ENCODE peak calls at places on chromosomes 5 and 9, in eight cellular contexts. One of them, this sample, is unnamed.

GRCh38 chr9:37909326-37909725 is 5.4 kb upstream of the SLC25A51 start:
- DNase-seq in lower lobe of right lung: no peak
- DNase-seq in GM13977: no peak
- DNase-seq in Calu3: no peak
- DNase-seq in BJ: no peak
- DNase-seq in AG09309: no peak
- DNase-seq in epithelial cell of esophagus: no peak
- DNase-seq in foreskin keratinocyte: no peak
- DNase-seq in this sample: peak

GRCh38 chr5:89128097-89128496 is 245.1 kb upstream of the MEF2C start:
- DNase-seq in AG09309: no peak
- DNase-seq in epithelial cell of esophagus: peak
- DNase-seq in lower lobe of right lung: no peak
- DNase-seq in BJ: no peak
- DNase-seq in GM13977: no peak
- DNase-seq in foreskin keratinocyte: no peak
- DNase-seq in Calu3: no peak
- DNase-seq in this sample: no peak

GRCh38 chr5:72440207-72440638 is 67.0 kb downstream of the ZNF366 start:
- DNase-seq in Calu3: no peak
- DNase-seq in foreskin keratinocyte: no peak
- DNase-seq in lower lobe of right lung: no peak
- DNase-seq in epithelial cell of esophagus: no peak
- DNase-seq in AG09309: no peak
- DNase-seq in BJ: no peak
- DNase-seq in GM13977: no peak
- DNase-seq in this sample: no peak

GRCh38 chr9:2967779-2968178 is 123.9 kb upstream of the PUM3 start:
- DNase-seq in BJ: peak
- DNase-seq in Calu3: no peak
- DNase-seq in AG09309: peak
- DNase-seq in GM13977: no peak
- DNase-seq in epithelial cell of esophagus: peak
- DNase-seq in lower lobe of right lung: no peak
- DNase-seq in foreskin keratinocyte: peak
- DNase-seq in this sample: no peak

GRCh38 chr5:69083412-69083811 is 10.4 kb upstream of the SLC30A5 start:
- DNase-seq in foreskin keratinocyte: peak
- DNase-seq in BJ: no peak
- DNase-seq in AG09309: no peak
- DNase-seq in GM13977: no peak
- DNase-seq in Calu3: peak
- DNase-seq in lower lobe of right lung: no peak
- DNase-seq in epithelial cell of esophagus: peak
- DNase-seq in this sample: no peak

GRCh38 chr5:164958688-164959087 is 1453.3 kb downstream of the MAT2B start:
- DNase-seq in BJ: no peak
- DNase-seq in lower lobe of right lung: no peak
- DNase-seq in foreskin keratinocyte: no peak
- DNase-seq in AG09309: no peak
- DNase-seq in Calu3: no peak
- DNase-seq in GM13977: no peak
- DNase-seq in epithelial cell of esophagus: no peak
- DNase-seq in this sample: no peak

GRCh38 chr5:13632676-13633075 is 311.8 kb downstream of the DNAH5 start:
- DNase-seq in Calu3: no peak
- DNase-seq in epithelial cell of esophagus: peak
- DNase-seq in foreskin keratinocyte: peak
- DNase-seq in lower lobe of right lung: no peak
- DNase-seq in AG09309: peak
- DNase-seq in BJ: peak
- DNase-seq in GM13977: no peak
- DNase-seq in this sample: no peak

GRCh38 chr5:141637693-141638419 is 1.1 kb downstream of the RELL2 start:
- DNase-seq in lower lobe of right lung: peak
- DNase-seq in epithelial cell of esophagus: peak
- DNase-seq in AG09309: no peak
- DNase-seq in foreskin keratinocyte: peak
- DNase-seq in GM13977: peak
- DNase-seq in Calu3: peak
- DNase-seq in BJ: no peak
- DNase-seq in this sample: peak

GRCh38 chr9:68970150-68970549 is 43.8 kb downstream of the PRKACG start:
- DNase-seq in Calu3: no peak
- DNase-seq in BJ: no peak
- DNase-seq in epithelial cell of esophagus: no peak
- DNase-seq in foreskin keratinocyte: no peak
- DNase-seq in GM13977: no peak
- DNase-seq in AG09309: no peak
- DNase-seq in lower lobe of right lung: no peak
- DNase-seq in this sample: no peak

GRCh38 chr9:93676310-93677054 is 100.1 kb downstream of the PHF2 start:
- DNase-seq in AG09309: no peak
- DNase-seq in epithelial cell of esophagus: no peak
- DNase-seq in lower lobe of right lung: peak
- DNase-seq in foreskin keratinocyte: no peak
- DNase-seq in Calu3: no peak
- DNase-seq in BJ: no peak
- DNase-seq in GM13977: no peak
- DNase-seq in this sample: peak

GRCh38 chr9:82810902-82811301 is 252.0 kb downstream of the RASEF start:
- DNase-seq in lower lobe of right lung: no peak
- DNase-seq in epithelial cell of esophagus: peak
- DNase-seq in BJ: no peak
- DNase-seq in Calu3: peak
- DNase-seq in foreskin keratinocyte: peak
- DNase-seq in GM13977: no peak
- DNase-seq in AG09309: no peak
- DNase-seq in this sample: no peak

GRCh38 chr5:26518065-26518464 is 520.3 kb downstream of the CDH9 start:
- DNase-seq in foreskin keratinocyte: no peak
- DNase-seq in AG09309: no peak
- DNase-seq in GM13977: no peak
- DNase-seq in BJ: no peak
- DNase-seq in epithelial cell of esophagus: no peak
- DNase-seq in Calu3: no peak
- DNase-seq in lower lobe of right lung: no peak
- DNase-seq in this sample: no peak

GRCh38 chr9:119458068-119458467 is 88.8 kb upstream of the BRINP1 start:
- DNase-seq in epithelial cell of esophagus: no peak
- DNase-seq in GM13977: no peak
- DNase-seq in BJ: no peak
- DNase-seq in AG09309: no peak
- DNase-seq in Calu3: no peak
- DNase-seq in foreskin keratinocyte: peak
- DNase-seq in lower lobe of right lung: no peak
- DNase-seq in this sample: no peak

GRCh38 chr5:13250450-13251291 is 693.8 kb downstream of the DNAH5 start:
- DNase-seq in lower lobe of right lung: no peak
- DNase-seq in epithelial cell of esophagus: peak
- DNase-seq in foreskin keratinocyte: no peak
- DNase-seq in BJ: no peak
- DNase-seq in GM13977: peak
- DNase-seq in Calu3: no peak
- DNase-seq in AG09309: no peak
- DNase-seq in this sample: no peak

GRCh38 chr5:22651355-22651754 is 201.8 kb downstream of the CDH12 start:
- DNase-seq in Calu3: no peak
- DNase-seq in epithelial cell of esophagus: no peak
- DNase-seq in BJ: no peak
- DNase-seq in foreskin keratinocyte: no peak
- DNase-seq in GM13977: no peak
- DNase-seq in AG09309: no peak
- DNase-seq in lower lobe of right lung: no peak
- DNase-seq in this sample: no peak

GRCh38 chr9:72145093-72145492 is 4.1 kb upstream of the GDA start:
- DNase-seq in lower lobe of right lung: no peak
- DNase-seq in BJ: no peak
- DNase-seq in epithelial cell of esophagus: peak
- DNase-seq in Calu3: no peak
- DNase-seq in AG09309: no peak
- DNase-seq in GM13977: no peak
- DNase-seq in foreskin keratinocyte: peak
- DNase-seq in this sample: no peak

GRCh38 chr9:5592904-5593303 is 36.0 kb upstream of the RIC1 start:
- DNase-seq in Calu3: no peak
- DNase-seq in foreskin keratinocyte: peak
- DNase-seq in lower lobe of right lung: no peak
- DNase-seq in GM13977: no peak
- DNase-seq in AG09309: no peak
- DNase-seq in epithelial cell of esophagus: peak
- DNase-seq in BJ: no peak
- DNase-seq in this sample: no peak

GRCh38 chr5:5481206-5481605 is 58.7 kb downstream of the ICE1 start:
- DNase-seq in epithelial cell of esophagus: no peak
- DNase-seq in GM13977: no peak
- DNase-seq in foreskin keratinocyte: no peak
- DNase-seq in lower lobe of right lung: no peak
- DNase-seq in BJ: no peak
- DNase-seq in Calu3: no peak
- DNase-seq in AG09309: no peak
- DNase-seq in this sample: no peak

GRCh38 chr9:26723486-26723885 is 169.1 kb downstream of the CAAP1 start:
- DNase-seq in BJ: no peak
- DNase-seq in Calu3: peak
- DNase-seq in GM13977: peak
- DNase-seq in AG09309: no peak
- DNase-seq in epithelial cell of esophagus: peak
- DNase-seq in foreskin keratinocyte: no peak
- DNase-seq in lower lobe of right lung: no peak
- DNase-seq in this sample: no peak
- TF ChIP-seq CTCF in BJ: peak
- TF ChIP-seq CTCF in Calu3: no peak
- TF ChIP-seq CTCF in GM13977: peak
- TF ChIP-seq CTCF in AG09309: peak
- TF ChIP-seq CTCF in epithelial cell of esophagus: peak
- TF ChIP-seq CTCF in foreskin keratinocyte: peak
- TF ChIP-seq CTCF in lower lobe of right lung: peak
- TF ChIP-seq CTCF in this sample: no peak

DNA sequence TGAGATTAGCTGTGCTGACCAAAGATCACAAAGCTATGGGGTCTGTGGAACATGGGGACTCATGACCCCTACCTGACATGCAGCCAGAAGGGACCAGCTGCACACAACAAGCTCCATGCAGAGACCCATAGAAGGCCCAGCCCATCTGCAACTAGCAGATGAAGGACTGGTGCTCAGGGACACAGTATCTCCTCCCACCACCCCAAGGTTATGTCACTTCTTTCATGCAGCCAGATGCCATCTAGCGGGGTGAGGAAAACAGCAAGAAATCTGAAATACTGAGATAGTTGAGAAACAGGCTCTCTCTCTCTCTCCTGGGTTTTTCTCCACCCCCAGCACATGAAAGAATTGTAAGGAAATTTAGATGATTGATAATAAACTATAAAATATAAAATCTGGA is 161.3 kb upstream of the DAPK1 start:
- DNase-seq in GM13977: peak
- DNase-seq in BJ: no peak
- DNase-seq in foreskin keratinocyte: no peak
- DNase-seq in lower lobe of right lung: no peak
- DNase-seq in Calu3: no peak
- DNase-seq in AG09309: no peak
- DNase-seq in epithelial cell of esophagus: no peak
- DNase-seq in this sample: no peak
- TF ChIP-seq CTCF in GM13977: peak
- TF ChIP-seq CTCF in BJ: peak
- TF ChIP-seq CTCF in foreskin keratinocyte: no peak
- TF ChIP-seq CTCF in lower lobe of right lung: no peak
- TF ChIP-seq CTCF in Calu3: no peak
- TF ChIP-seq CTCF in AG09309: peak
- TF ChIP-seq CTCF in epithelial cell of esophagus: no peak
- TF ChIP-seq CTCF in this sample: no peak

DNA sequence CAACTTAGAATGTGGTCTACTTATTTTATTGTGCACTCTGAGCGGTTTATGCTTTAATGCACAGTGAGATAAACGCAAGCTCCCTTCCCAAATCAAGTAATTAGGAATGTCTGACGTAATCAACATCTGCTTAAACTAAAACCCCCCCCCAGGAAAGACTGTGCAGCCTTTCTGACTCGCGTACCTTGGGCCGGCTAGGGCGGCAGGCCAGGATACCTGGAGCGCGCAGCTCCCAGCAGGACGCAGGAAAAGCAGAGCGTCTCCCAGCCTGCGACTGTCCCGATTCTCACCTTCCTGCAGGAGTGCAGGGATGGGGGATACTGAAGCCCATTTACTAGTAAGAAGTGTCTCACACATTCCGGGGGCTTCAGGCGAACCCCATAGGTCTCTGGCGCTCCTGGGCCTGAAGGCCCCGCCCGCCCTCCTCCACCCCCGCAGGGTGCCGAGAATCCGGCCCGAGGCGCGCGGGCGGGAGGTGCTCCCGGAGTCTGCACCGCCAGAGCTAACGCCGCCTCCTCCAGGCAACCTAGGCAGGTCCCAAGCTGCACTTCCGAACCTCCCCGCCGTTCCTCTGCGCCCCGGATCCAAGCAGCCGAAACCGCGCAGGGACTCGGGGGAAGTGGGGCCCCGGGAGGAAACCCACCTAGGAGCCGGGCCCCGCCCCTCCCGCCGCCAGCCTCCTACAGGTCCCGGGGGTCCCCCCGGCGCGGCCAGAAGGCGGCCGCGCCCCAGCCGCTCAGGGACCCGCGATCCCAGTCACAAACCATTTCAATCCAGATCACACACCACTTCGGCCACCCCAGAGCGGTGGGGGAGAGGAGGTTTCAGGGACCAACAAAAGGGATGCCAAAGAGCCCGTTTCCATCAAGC is 1.4 kb downstream of the ROR2 start:
- DNase-seq in Calu3: peak
- DNase-seq in GM13977: peak
- DNase-seq in lower lobe of right lung: peak
- DNase-seq in BJ: no peak
- DNase-seq in foreskin keratinocyte: peak
- DNase-seq in AG09309: no peak
- DNase-seq in epithelial cell of esophagus: peak
- DNase-seq in this sample: no peak
- TF ChIP-seq CTCF in Calu3: no peak
- TF ChIP-seq CTCF in GM13977: no peak
- TF ChIP-seq CTCF in lower lobe of right lung: peak
- TF ChIP-seq CTCF in BJ: peak
- TF ChIP-seq CTCF in foreskin keratinocyte: peak
- TF ChIP-seq CTCF in AG09309: no peak
- TF ChIP-seq CTCF in epithelial cell of esophagus: no peak
- TF ChIP-seq CTCF in this sample: no peak

GRCh38 chr9:16257604-16258003 is 612.9 kb downstream of the BNC2 start:
- DNase-seq in GM13977: no peak
- DNase-seq in lower lobe of right lung: no peak
- DNase-seq in foreskin keratinocyte: no peak
- DNase-seq in AG09309: no peak
- DNase-seq in Calu3: no peak
- DNase-seq in epithelial cell of esophagus: peak
- DNase-seq in BJ: no peak
- DNase-seq in this sample: no peak
- TF ChIP-seq CTCF in GM13977: no peak
- TF ChIP-seq CTCF in lower lobe of right lung: peak
- TF ChIP-seq CTCF in foreskin keratinocyte: peak
- TF ChIP-seq CTCF in AG09309: peak
- TF ChIP-seq CTCF in Calu3: no peak
- TF ChIP-seq CTCF in epithelial cell of esophagus: peak
- TF ChIP-seq CTCF in BJ: peak
- TF ChIP-seq CTCF in this sample: no peak

GRCh38 chr5:37212096-37212495 is 37.1 kb downstream of the CPLANE1 start:
- DNase-seq in foreskin keratinocyte: no peak
- DNase-seq in lower lobe of right lung: no peak
- DNase-seq in AG09309: no peak
- DNase-seq in epithelial cell of esophagus: no peak
- DNase-seq in GM13977: no peak
- DNase-seq in BJ: no peak
- DNase-seq in Calu3: no peak
- DNase-seq in this sample: no peak
- TF ChIP-seq CTCF in foreskin keratinocyte: no peak
- TF ChIP-seq CTCF in lower lobe of right lung: no peak
- TF ChIP-seq CTCF in AG09309: no peak
- TF ChIP-seq CTCF in epithelial cell of esophagus: no peak
- TF ChIP-seq CTCF in GM13977: no peak
- TF ChIP-seq CTCF in BJ: no peak
- TF ChIP-seq CTCF in Calu3: no peak
- TF ChIP-seq CTCF in this sample: no peak

This sample was measured in tibial artery.